ENCODE peak calls at places on chromosome 5, in five cellular contexts. M is tibial artery, F is astrocyte, T is A549, V is IMR-90. X is an unnamed sample.

GRCh38 chr5:5270958-5271605 is 131.0 kb downstream of the ADAMTS16 start:
- DNase-seq in M (peak; percentile 82), V (peak; percentile 40), T (peak; percentile 88), F (peak; percentile 92), X (peak; percentile 85)

GRCh38 chr5:45402804-45403455 is 293.2 kb downstream of the HCN1 start:
- DNase-seq in T (no peak), V (no peak), F (no peak), M (no peak), X (no peak)

GRCh38 chr5:20555034-20555433 is 567.0 kb upstream of the CDH18 start:
- DNase-seq in F (no peak), M (no peak), T (peak; percentile 6), V (no peak), X (no peak)

GRCh38 chr5:74442466-74442865 is 198.1 kb downstream of the ENC1 start:
- DNase-seq in V (no peak), M (no peak), T (no peak), F (no peak), X (peak; percentile 28)

GRCh38 chr5:35545190-35545589 is 72.5 kb upstream of the SPEF2 start:
- DNase-seq in T (no peak), F (no peak), M (no peak), V (no peak), X (no peak)

GRCh38 chr5:129001831-129002626 is 36.7 kb downstream of the SLC27A6 start:
- DNase-seq in V (no peak), F (no peak), T (no peak), M (no peak), X (no peak)

GRCh38 chr5:120122711-120123110 is 341.4 kb upstream of the PRR16 start:
- DNase-seq in F (no peak), T (no peak), V (no peak), M (no peak), X (peak; percentile 58)

GRCh38 chr5:80190960-80191359 is 64.9 kb downstream of the SERINC5 start:
- DNase-seq in T (no peak), V (no peak), M (no peak), F (no peak), X (no peak)

GRCh38 chr5:138870611-138871010 is 4.5 kb downstream of the LRRTM2 start:
- DNase-seq in F (no peak), V (no peak), M (no peak), T (no peak), X (no peak)

GRCh38 chr5:16855475-16855874 is 80.6 kb downstream of the MYO10 start:
- DNase-seq in M (no peak), T (no peak), V (peak; percentile 38), F (peak; percentile 41), X (peak; percentile 14)

GRCh38 chr5:176389114-176389768 is 690 bp downstream of the HIGD2A start:
- DNase-seq in T (no peak), V (no peak), F (no peak), M (no peak), X (no peak)

GRCh38 chr5:34509392-34509791 is 146.7 kb upstream of the RAI14 start:
- DNase-seq in T (no peak), F (no peak), M (no peak), V (no peak), X (no peak)

GRCh38 chr5:170357853-170358497 is 31.2 kb downstream of the KCNMB1 start:
- DNase-seq in V (no peak), F (no peak), M (peak; percentile 82), T (no peak), X (no peak)

GRCh38 chr5:149403923-149404745 is 25.0 kb upstream of the IL17B start:
- DNase-seq in T (peak; percentile 72), V (peak; percentile 93), M (peak; percentile 52), F (peak; percentile 90), X (peak; percentile 67)

GRCh38 chr5:1118738-1119137 is 6.9 kb upstream of the SLC12A7 start:
- DNase-seq in F (no peak), M (no peak), T (no peak), V (no peak), X (no peak)

GRCh38 chr5:170380361-170380951 is 8.7 kb downstream of the KCNMB1 start:
- DNase-seq in M (no peak), V (no peak), T (no peak), F (no peak), X (no peak)

GRCh38 chr5:80554646-80555045 is 15.4 kb downstream of the ANKRD34B start:
- DNase-seq in V (no peak), T (no peak), F (no peak), M (no peak), X (no peak)

GRCh38 chr5:150017606-150018005 is 17.1 kb downstream of the HMGXB3 start:
- DNase-seq in F (peak; percentile 35), T (peak; percentile 12), V (peak; percentile 66), M (no peak), X (no peak)

GRCh38 chr5:170313344-170313743 is 15.8 kb upstream of the LCP2 start:
- DNase-seq in T (peak; percentile 8), M (no peak), F (no peak), V (no peak), X (no peak)

GRCh38 chr5:16931334-16932110 is 4.6 kb downstream of the MYO10 start:
- DNase-seq in V (no peak), F (peak; percentile 76), M (no peak), T (no peak), X (peak; percentile 66)

GRCh38 chr5:158375531-158375930 is 516.6 kb upstream of the CLINT1 start:
- DNase-seq in T (no peak), M (no peak), V (no peak), F (no peak), X (no peak)

GRCh38 chr5:2166979-2167377 is 284.3 kb upstream of the IRX4 start:
- DNase-seq in V (no peak), F (no peak), T (no peak), M (peak; percentile 21), X (no peak)

GRCh38 chr5:55104966-55105701 is 2.7 kb downstream of the GZMA start:
- DNase-seq in T (no peak), M (no peak), F (no peak), V (no peak), X (no peak)

GRCh38 chr5:160667160-160667559 is 184.9 kb downstream of the ATP10B start:
- DNase-seq in F (no peak), M (no peak), T (no peak), V (no peak), X (no peak)

GRCh38 chr5:172211676-172212075 is 17.7 kb downstream of the EFCAB9 start:
- DNase-seq in F (no peak), M (no peak), V (no peak), T (no peak), X (no peak)
- TF ChIP-seq CTCF in F (no peak), M (no peak), V (no peak), T (no peak), X (no peak)

GRCh38 chr5:90557391-90557790 is 1.2 kb upstream of the ADGRV1 start:
- DNase-seq in F (no peak), T (no peak), M (no peak), V (no peak), X (no peak)

GRCh38 chr5:90554358-90555006 is 4.1 kb upstream of the ADGRV1 start:
- DNase-seq in T (no peak), F (no peak), V (no peak), M (no peak), X (no peak)

GRCh38 chr5:90557871-90558270 is 726 bp upstream of the ADGRV1 start:
- DNase-seq in T (no peak), F (no peak), V (no peak), M (no peak), X (no peak)

GRCh38 chr5:90553711-90554110 is 4.9 kb upstream of the ADGRV1 start:
- DNase-seq in V (no peak), M (no peak), F (no peak), T (no peak), X (no peak)

GRCh38 chr5:90555666-90556065 is 2.9 kb upstream of the ADGRV1 start:
- DNase-seq in T (no peak), V (no peak), F (no peak), M (no peak), X (no peak)
- H3K4me3 ChIP-seq in T (no peak overlapping the region), V (no peak overlapping the region), F (no peak overlapping the region), M (no peak overlapping the region), X (no peak overlapping the region)

GRCh38 chr5:96961053-96961452 is 25.2 kb downstream of the LNPEP start:
- DNase-seq in M (no peak), F (no peak), T (no peak), V (no peak), X (peak; percentile 42)

GRCh38 chr5:96962540-96962991 is 26.7 kb downstream of the LNPEP start:
- DNase-seq in T (no peak), M (no peak), V (no peak), F (no peak), X (no peak)

GRCh38 chr5:96967400-96967799 is 31.5 kb downstream of the LNPEP start:
- DNase-seq in T (no peak), F (no peak), M (no peak), V (no peak), X (no peak)

GRCh38 chr5:96966801-96967200 is 30.9 kb downstream of the LNPEP start:
- DNase-seq in M (no peak), F (no peak), T (no peak), V (no peak), X (no peak)

DNA sequence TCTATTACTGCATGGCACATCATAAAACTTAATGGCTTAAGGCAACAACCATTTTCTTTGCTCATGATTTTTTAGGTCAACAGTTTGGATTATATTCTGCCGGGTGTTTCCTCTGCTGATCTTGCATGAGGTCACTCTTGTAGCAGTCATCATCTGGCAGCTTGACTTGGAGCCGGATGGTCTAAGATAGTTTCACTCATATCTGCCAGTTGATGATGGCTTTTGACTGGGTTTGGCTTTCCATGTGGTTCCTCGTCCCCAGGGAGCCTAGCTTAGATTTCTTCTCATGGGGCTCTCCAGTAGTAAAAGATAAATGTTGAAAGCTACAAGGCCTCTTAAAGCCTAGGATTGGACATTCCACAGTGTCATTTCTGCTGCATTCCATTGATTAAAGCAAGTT is 27.4 kb downstream of the LNPEP start:
- DNase-seq in T (no peak), F (peak; percentile 52), M (peak; percentile 71), V (peak; percentile 82), X (peak; percentile 86)
- TF ChIP-seq CTCF in T (no peak), F (no peak), M (no peak), V (no peak), X (no peak)

GRCh38 chr5:93583525-93583798 is 440 bp downstream of the NR2F1 start:
- DNase-seq in F (no peak), T (peak; percentile 6), V (peak; percentile 53), M (no peak), X (peak; percentile 78)
- H3K4me3 ChIP-seq in F (peak overlapping the region; percentile 79), T (peak overlapping the region; percentile 78), V (peak overlapping the region; percentile 99), M (peak overlapping the region; percentile 68), X (peak overlapping the region; percentile 69)

DNA sequence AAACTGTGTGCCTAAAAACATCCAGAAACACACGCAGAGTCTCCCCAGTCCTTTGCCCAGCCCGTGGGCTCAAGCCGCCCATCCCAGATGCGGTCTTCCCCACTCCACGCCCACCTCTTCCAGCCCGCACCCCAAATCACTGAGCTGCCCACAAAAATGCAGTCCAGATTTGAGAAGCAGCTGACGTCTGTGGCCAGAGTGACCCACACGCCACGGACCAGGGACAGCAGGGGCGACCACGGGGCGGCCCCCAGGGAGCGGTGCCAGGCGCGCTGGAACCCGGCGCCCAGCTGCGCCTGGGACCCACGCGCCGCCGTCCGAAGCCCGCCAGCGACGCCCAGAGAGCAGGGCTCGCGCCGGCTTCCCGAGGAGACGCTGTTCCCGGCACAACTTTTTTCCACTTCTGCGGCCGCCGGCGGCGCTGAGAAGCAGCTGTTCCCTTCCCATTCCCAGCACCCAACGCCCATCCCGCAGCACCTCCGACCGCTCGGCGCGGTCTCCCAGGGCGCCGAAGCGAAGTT is 674 bp downstream of the LHFPL2 start:
- DNase-seq in M (peak; percentile 84), T (peak; percentile 33), V (peak; percentile 54), F (peak; percentile 64), X (peak; percentile 50)
- TF ChIP-seq CTCF in M (no peak), T (no peak), V (peak; percentile 27), F (no peak), X (peak; percentile 13)